ENCODE peak calls at places on chromosomes 12 and 14, in four cellular contexts. B is K562, V is HepG2, G is HCT116. P is an unnamed sample.
A peak's percentile ranks its signal among the peaks of the same experiment; 100 is the strongest.

GRCh38 chr12:6960291-6961277 is 9.4 kb downstream of the PTPN6 start:
- DNase-seq in B (no peak), V (no peak), G (no peak), P (no peak)

GRCh38 chr12:49367381-49368239 is at the start of gene SPATS2:
- DNase-seq in B (no peak), V (no peak), G (no peak), P (peak; percentile 99)

GRCh38 chr12:110174373-110174996 is 50.3 kb downstream of the IFT81 start:
- DNase-seq in B (no peak), V (no peak), G (no peak), P (no peak)

GRCh38 chr14:33742166-33742565 is 208.7 kb downstream of the EGLN3 start:
- DNase-seq in B (no peak), V (no peak), G (no peak), P (no peak)

GRCh38 chr12:97713217-97713616 is 250.6 kb downstream of the RMST start:
- DNase-seq in B (no peak), V (no peak), G (no peak), P (no peak)

GRCh38 chr12:54736549-54736948 is 88.4 kb upstream of the DCD start:
- DNase-seq in B (no peak), V (no peak), G (no peak), P (no peak)

GRCh38 chr12:130880411-130880885 is 8.6 kb downstream of the RAN start:
- DNase-seq in B (no peak), V (no peak), G (no peak), P (no peak)

GRCh38 chr12:8609061-8609570 is 3.5 kb downstream of the AICDA start:
- DNase-seq in B (peak; percentile 13), V (peak; percentile 28), G (peak; percentile 35), P (no peak)

GRCh38 chr12:55830601-55831406 is 1.4 kb upstream of the DNAJC14 start:
- DNase-seq in B (peak; percentile 76), V (peak; percentile 45), G (no peak), P (no peak)

GRCh38 chr14:106652494-106652893 is 1126.1 kb downstream of the TMEM121 start:
- DNase-seq in B (no peak), V (no peak), G (no peak), P (no peak)

GRCh38 chr12:43861015-43861846 is 25.4 kb downstream of the TMEM117 start:
- DNase-seq in B (no peak), V (no peak), G (no peak), P (no peak)

GRCh38 chr14:74867673-74868072 is 8.3 kb downstream of the PROX2 start:
- DNase-seq in B (no peak), V (no peak), G (no peak), P (no peak)

GRCh38 chr14:54453252-54453651 is 12.1 kb upstream of the CNIH1 start:
- DNase-seq in B (no peak), V (no peak), G (no peak), P (no peak)

GRCh38 chr14:70073924-70074566 is 114.7 kb downstream of the SLC8A3 start:
- DNase-seq in B (peak; percentile 59), V (peak; percentile 87), G (peak; percentile 64), P (peak; percentile 21)

GRCh38 chr14:100580316-100581227 is 6.6 kb downstream of the BEGAIN start:
- DNase-seq in B (no peak), V (no peak), G (no peak), P (no peak)

GRCh38 chr14:61526405-61527312 is 168.7 kb upstream of the HIF1A start:
- DNase-seq in B (no peak), V (peak; percentile 88), G (no peak), P (no peak)
- TF ChIP-seq FOSL1 in B (no peak), V (no peak), G (no peak), P (no peak)

DNA sequence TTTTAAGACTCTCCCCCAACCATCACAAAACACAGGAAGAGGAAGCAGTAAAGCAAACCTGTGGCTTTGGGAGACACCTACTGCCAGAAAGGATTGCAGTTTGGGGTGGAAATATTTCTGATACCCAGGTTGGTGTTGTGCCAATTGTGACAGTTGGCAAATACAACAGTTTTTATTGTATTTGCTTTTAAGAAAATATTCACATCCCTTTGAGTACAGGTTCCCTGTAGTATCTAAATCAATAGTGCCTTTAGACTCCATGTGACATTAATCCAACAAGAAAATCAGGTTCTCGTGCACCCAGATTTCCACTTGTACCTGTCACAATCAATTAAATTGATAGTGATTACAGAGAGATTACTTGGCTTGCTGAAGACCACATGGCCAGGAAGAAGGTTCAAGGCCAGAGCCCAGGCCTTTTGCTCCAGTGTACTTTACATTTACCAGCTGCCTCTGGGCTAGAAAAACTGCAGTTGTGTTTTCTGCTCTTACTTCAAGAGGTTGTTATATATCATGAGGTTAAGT is 361.2 kb downstream of the ATP23 start:
- DNase-seq in B (no peak), V (no peak), G (no peak), P (no peak)
- H3K27ac ChIP-seq in B (no peak overlapping the region), V (no peak overlapping the region), G (no peak overlapping the region), P (no peak overlapping the region)

DNA sequence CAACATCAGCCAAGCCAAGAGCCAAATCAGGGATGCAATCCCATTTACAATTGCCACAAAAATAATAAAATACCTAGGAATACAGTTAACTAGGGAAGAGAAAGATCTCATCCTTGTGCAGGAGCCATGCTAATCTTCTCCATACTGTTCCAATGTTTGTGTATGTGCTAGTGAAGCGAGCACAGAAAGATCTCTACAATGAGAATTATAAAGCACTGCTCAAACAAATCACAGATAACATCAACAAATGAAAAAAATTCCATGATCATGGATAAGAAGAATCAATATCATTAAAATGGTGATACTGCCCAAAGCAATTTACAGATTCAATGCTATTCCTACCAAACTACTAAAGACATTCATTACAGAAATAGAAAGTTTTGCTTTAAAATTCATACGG is 215.6 kb downstream of the FOXG1 start:
- DNase-seq in B (no peak), V (no peak), G (no peak), P (no peak)
- H3K4me1 ChIP-seq in B (no peaks in the 10 kb centered on the region), V (no peaks in the 10 kb centered on the region), G (no peaks in the 10 kb centered on the region), P (no peaks in the 10 kb centered on the region)

GRCh38 chr12:13283867-13284266 is 87.3 kb downstream of the EMP1 start:
- DNase-seq in B (no peak), V (no peak), G (no peak), P (no peak)

GRCh38 chr12:13288501-13288900 is 92.0 kb downstream of the EMP1 start:
- DNase-seq in B (peak; percentile 50), V (no peak), G (no peak), P (no peak)

GRCh38 chr12:13288937-13289643 is 92.6 kb downstream of the EMP1 start:
- DNase-seq in B (no peak), V (no peak), G (no peak), P (no peak)

GRCh38 chr12:13293086-13293485 is 96.6 kb downstream of the EMP1 start:
- DNase-seq in B (no peak), V (no peak), G (no peak), P (no peak)

DNA sequence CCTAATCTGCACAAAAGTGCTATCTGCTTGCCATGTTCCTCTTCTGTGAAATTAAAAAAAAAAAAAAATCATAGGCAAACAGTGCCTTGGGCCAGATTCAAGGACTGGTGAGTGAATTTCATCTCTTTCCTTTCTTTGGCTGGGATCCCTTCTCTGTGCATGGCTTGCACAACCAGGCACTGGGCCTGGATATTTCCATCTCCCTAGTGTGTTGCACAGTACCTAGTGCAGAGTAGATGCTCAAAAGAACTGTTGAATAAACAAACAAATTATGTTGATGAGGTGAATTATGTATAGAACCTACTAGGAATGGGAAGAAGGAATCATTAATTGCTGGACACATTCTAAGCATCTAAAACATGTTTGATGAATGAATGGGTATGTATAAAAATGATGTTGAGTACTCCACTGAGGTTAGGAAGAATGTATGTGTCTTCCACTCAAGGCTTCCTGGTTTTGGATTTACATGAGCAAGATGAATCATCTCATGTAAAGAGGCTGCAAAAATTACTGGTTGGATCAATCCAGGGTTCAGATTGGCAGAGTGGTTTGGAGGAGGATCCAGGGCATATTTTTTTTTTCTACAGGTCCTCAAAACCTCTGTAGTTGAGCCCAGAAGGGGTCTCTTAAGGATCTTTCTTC is 93.2 kb downstream of the EMP1 start:
- DNase-seq in B (no peak), V (no peak), G (no peak), P (no peak)
- TF ChIP-seq FOSL1 in B (no peak), V (no peak), G (no peak), P (no peak)

GRCh38 chr12:11769723-11770514 is 120.4 kb downstream of the ETV6 start:
- DNase-seq in B (no peak), V (no peak), G (no peak), P (no peak)
- H3K27ac ChIP-seq in B (no peak overlapping the region), V (no peak overlapping the region), G (no peak overlapping the region), P (no peak overlapping the region)

GRCh38 chr12:57157588-57158173 is 10.3 kb upstream of the LRP1-AS start:
- DNase-seq in B (no peak), V (no peak), G (no peak), P (no peak)
- H3K4me1 ChIP-seq in B (peaks cover 11% of the 10 kb centered on the region), V (peaks cover 30% of the 10 kb centered on the region), G (no peaks in the 10 kb centered on the region), P (no peaks in the 10 kb centered on the region)

GRCh38 chr14:64442300-64442988 is 22.9 kb upstream of the AKAP5 start:
- DNase-seq in B (no peak), V (no peak), G (no peak), P (no peak)

GRCh38 chr14:64444140-64444539 is 21.2 kb upstream of the AKAP5 start:
- DNase-seq in B (no peak), V (no peak), G (no peak), P (no peak)

GRCh38 chr14:64447890-64448667 is 17.2 kb upstream of the AKAP5 start:
- DNase-seq in B (no peak), V (no peak), G (no peak), P (no peak)

GRCh38 chr14:64440494-64440893 is 24.8 kb upstream of the AKAP5 start:
- DNase-seq in B (no peak), V (no peak), G (no peak), P (no peak)

GRCh38 chr14:64444984-64445845 is 20.1 kb upstream of the AKAP5 start:
- DNase-seq in B (no peak), V (no peak), G (no peak), P (no peak)
- TF ChIP-seq FOSL1 in B (no peak), V (no peak), G (no peak), P (no peak)

GRCh38 chr12:108567974-108568652 is 5.7 kb downstream of the ISCU start:
- DNase-seq in B (no peak), V (no peak), G (no peak), P (no peak)

GRCh38 chr12:108566452-108566851 is 4.1 kb downstream of the ISCU start:
- DNase-seq in B (no peak), V (no peak), G (no peak), P (no peak)

GRCh38 chr12:108570743-108571603 is 8.6 kb downstream of the ISCU start:
- DNase-seq in B (no peak), V (peak; percentile 12), G (peak; percentile 28), P (peak; percentile 41)

GRCh38 chr12:108567388-108567787 is 5.0 kb downstream of the ISCU start:
- DNase-seq in B (no peak), V (no peak), G (no peak), P (no peak)

GRCh38 chr12:108568653-108569154 is 6.3 kb downstream of the ISCU start:
- DNase-seq in B (no peak), V (no peak), G (no peak), P (no peak)
- H3K27ac ChIP-seq in B (no peak overlapping the region), V (no peak overlapping the region), G (no peak overlapping the region), P (no peak overlapping the region)

GRCh38 chr12:122368361-122369073 is 54.0 kb downstream of the CLIP1 start:
- DNase-seq in B (peak; percentile 19), V (no peak), G (no peak), P (no peak)
- H3K4me1 ChIP-seq in B (peaks cover 17% of the 10 kb centered on the region), V (peaks cover 32% of the 10 kb centered on the region), G (peaks cover 35% of the 10 kb centered on the region), P (no peaks in the 10 kb centered on the region)